ENCODE peak calls at places on chromosomes 3 and 15, in ten cellular contexts. One of them, this sample, is unnamed.

GRCh38 chr15:70213779-70214178 is 116.1 kb upstream of the TLE3 start:
- DNase-seq in heart right ventricle: no peak
- DNase-seq in hepatocyte: no peak
- DNase-seq in A549: no peak
- DNase-seq in pancreas: no peak
- DNase-seq in neural progenitor cell: no peak
- DNase-seq in OCI-LY7: no peak
- DNase-seq in upper lobe of right lung: no peak
- DNase-seq in AG04450: no peak
- DNase-seq in esophagus squamous epithelium: no peak
- DNase-seq in this sample: no peak

GRCh38 chr15:78944669-78945407 is at the start of gene CTSH:
- DNase-seq in OCI-LY7: peak; percentile 67
- DNase-seq in pancreas: peak; percentile 90
- DNase-seq in AG04450: no peak
- DNase-seq in upper lobe of right lung: peak; percentile 97
- DNase-seq in esophagus squamous epithelium: no peak
- DNase-seq in heart right ventricle: peak; percentile 79
- DNase-seq in A549: peak; percentile 65
- DNase-seq in neural progenitor cell: peak; percentile 91
- DNase-seq in hepatocyte: peak; percentile 95
- DNase-seq in this sample: no peak

GRCh38 chr3:173065543-173065970 is 75.5 kb downstream of the SPATA16 start:
- DNase-seq in AG04450: no peak
- DNase-seq in upper lobe of right lung: no peak
- DNase-seq in OCI-LY7: no peak
- DNase-seq in heart right ventricle: peak; percentile 22
- DNase-seq in esophagus squamous epithelium: no peak
- DNase-seq in neural progenitor cell: no peak
- DNase-seq in pancreas: no peak
- DNase-seq in A549: no peak
- DNase-seq in hepatocyte: peak; percentile 12
- DNase-seq in this sample: peak; percentile 0

GRCh38 chr15:89370120-89371077 is 35.8 kb upstream of the POLG start:
- DNase-seq in heart right ventricle: no peak
- DNase-seq in hepatocyte: no peak
- DNase-seq in OCI-LY7: no peak
- DNase-seq in A549: no peak
- DNase-seq in esophagus squamous epithelium: no peak
- DNase-seq in upper lobe of right lung: no peak
- DNase-seq in pancreas: no peak
- DNase-seq in neural progenitor cell: peak; percentile 25
- DNase-seq in AG04450: no peak
- DNase-seq in this sample: no peak

GRCh38 chr3:193548406-193548805 is 6.3 kb downstream of the ATP13A4 start:
- DNase-seq in OCI-LY7: no peak
- DNase-seq in esophagus squamous epithelium: no peak
- DNase-seq in pancreas: no peak
- DNase-seq in hepatocyte: no peak
- DNase-seq in heart right ventricle: no peak
- DNase-seq in AG04450: no peak
- DNase-seq in neural progenitor cell: no peak
- DNase-seq in A549: no peak
- DNase-seq in upper lobe of right lung: no peak
- DNase-seq in this sample: no peak

GRCh38 chr3:20316238-20316637 is 130.2 kb upstream of the SGO1 start:
- DNase-seq in esophagus squamous epithelium: no peak
- DNase-seq in pancreas: no peak
- DNase-seq in neural progenitor cell: no peak
- DNase-seq in AG04450: no peak
- DNase-seq in hepatocyte: no peak
- DNase-seq in A549: no peak
- DNase-seq in OCI-LY7: no peak
- DNase-seq in heart right ventricle: no peak
- DNase-seq in upper lobe of right lung: no peak
- DNase-seq in this sample: no peak

GRCh38 chr15:67479781-67480180 is 41.1 kb upstream of the C15orf61 start:
- DNase-seq in upper lobe of right lung: no peak
- DNase-seq in AG04450: no peak
- DNase-seq in pancreas: no peak
- DNase-seq in A549: no peak
- DNase-seq in hepatocyte: no peak
- DNase-seq in neural progenitor cell: no peak
- DNase-seq in esophagus squamous epithelium: no peak
- DNase-seq in OCI-LY7: no peak
- DNase-seq in heart right ventricle: no peak
- DNase-seq in this sample: no peak

GRCh38 chr3:34024447-34025240 is 226.2 kb downstream of the PDCD6IP start:
- DNase-seq in esophagus squamous epithelium: no peak
- DNase-seq in neural progenitor cell: no peak
- DNase-seq in upper lobe of right lung: no peak
- DNase-seq in hepatocyte: no peak
- DNase-seq in heart right ventricle: no peak
- DNase-seq in A549: no peak
- DNase-seq in OCI-LY7: no peak
- DNase-seq in pancreas: no peak
- DNase-seq in AG04450: no peak
- DNase-seq in this sample: no peak

GRCh38 chr3:110647586-110647985 is 424.0 kb upstream of the NECTIN3 start:
- DNase-seq in neural progenitor cell: no peak
- DNase-seq in esophagus squamous epithelium: no peak
- DNase-seq in A549: no peak
- DNase-seq in hepatocyte: no peak
- DNase-seq in heart right ventricle: no peak
- DNase-seq in AG04450: no peak
- DNase-seq in OCI-LY7: no peak
- DNase-seq in upper lobe of right lung: no peak
- DNase-seq in pancreas: no peak
- DNase-seq in this sample: no peak

GRCh38 chr15:38479286-38479685 is 25.4 kb downstream of the FAM98B start:
- DNase-seq in hepatocyte: no peak
- DNase-seq in OCI-LY7: no peak
- DNase-seq in A549: no peak
- DNase-seq in heart right ventricle: no peak
- DNase-seq in AG04450: no peak
- DNase-seq in esophagus squamous epithelium: no peak
- DNase-seq in pancreas: no peak
- DNase-seq in neural progenitor cell: no peak
- DNase-seq in upper lobe of right lung: no peak
- DNase-seq in this sample: no peak

GRCh38 chr3:40242638-40243037 is 66.9 kb upstream of the EIF1B start:
- DNase-seq in neural progenitor cell: no peak
- DNase-seq in heart right ventricle: no peak
- DNase-seq in OCI-LY7: no peak
- DNase-seq in esophagus squamous epithelium: no peak
- DNase-seq in upper lobe of right lung: no peak
- DNase-seq in hepatocyte: no peak
- DNase-seq in A549: no peak
- DNase-seq in pancreas: no peak
- DNase-seq in AG04450: no peak
- DNase-seq in this sample: no peak

GRCh38 chr3:40243056-40243455 is 66.5 kb upstream of the EIF1B start:
- DNase-seq in hepatocyte: no peak
- DNase-seq in heart right ventricle: no peak
- DNase-seq in upper lobe of right lung: no peak
- DNase-seq in OCI-LY7: no peak
- DNase-seq in AG04450: no peak
- DNase-seq in neural progenitor cell: no peak
- DNase-seq in esophagus squamous epithelium: no peak
- DNase-seq in A549: no peak
- DNase-seq in pancreas: no peak
- DNase-seq in this sample: no peak

GRCh38 chr3:40240921-40241320 is 68.6 kb upstream of the EIF1B start:
- DNase-seq in esophagus squamous epithelium: no peak
- DNase-seq in OCI-LY7: no peak
- DNase-seq in heart right ventricle: no peak
- DNase-seq in upper lobe of right lung: no peak
- DNase-seq in neural progenitor cell: no peak
- DNase-seq in hepatocyte: no peak
- DNase-seq in pancreas: no peak
- DNase-seq in A549: no peak
- DNase-seq in AG04450: no peak
- DNase-seq in this sample: no peak

GRCh38 chr3:40237159-40237558 is 72.3 kb upstream of the EIF1B start:
- DNase-seq in upper lobe of right lung: no peak
- DNase-seq in neural progenitor cell: no peak
- DNase-seq in heart right ventricle: no peak
- DNase-seq in esophagus squamous epithelium: no peak
- DNase-seq in AG04450: no peak
- DNase-seq in A549: no peak
- DNase-seq in OCI-LY7: no peak
- DNase-seq in pancreas: no peak
- DNase-seq in hepatocyte: no peak
- DNase-seq in this sample: no peak

GRCh38 chr3:40237892-40238571 is 71.5 kb upstream of the EIF1B start:
- DNase-seq in hepatocyte: peak; percentile 26
- DNase-seq in neural progenitor cell: peak; percentile 78
- DNase-seq in upper lobe of right lung: no peak
- DNase-seq in pancreas: no peak
- DNase-seq in A549: peak; percentile 5
- DNase-seq in heart right ventricle: peak; percentile 31
- DNase-seq in esophagus squamous epithelium: no peak
- DNase-seq in AG04450: no peak
- DNase-seq in OCI-LY7: no peak
- DNase-seq in this sample: peak; percentile 32
- TF ChIP-seq CTCF in hepatocyte: peak; percentile 12
- TF ChIP-seq CTCF in neural progenitor cell: peak; percentile 54
- TF ChIP-seq CTCF in upper lobe of right lung: no peak
- TF ChIP-seq CTCF in pancreas: no peak
- TF ChIP-seq CTCF in A549: no peak
- TF ChIP-seq CTCF in heart right ventricle: peak; percentile 22
- TF ChIP-seq CTCF in esophagus squamous epithelium: no peak
- TF ChIP-seq CTCF in AG04450: peak; percentile 36
- TF ChIP-seq CTCF in OCI-LY7: no peak
- TF ChIP-seq CTCF in this sample: peak; percentile 54

DNA sequence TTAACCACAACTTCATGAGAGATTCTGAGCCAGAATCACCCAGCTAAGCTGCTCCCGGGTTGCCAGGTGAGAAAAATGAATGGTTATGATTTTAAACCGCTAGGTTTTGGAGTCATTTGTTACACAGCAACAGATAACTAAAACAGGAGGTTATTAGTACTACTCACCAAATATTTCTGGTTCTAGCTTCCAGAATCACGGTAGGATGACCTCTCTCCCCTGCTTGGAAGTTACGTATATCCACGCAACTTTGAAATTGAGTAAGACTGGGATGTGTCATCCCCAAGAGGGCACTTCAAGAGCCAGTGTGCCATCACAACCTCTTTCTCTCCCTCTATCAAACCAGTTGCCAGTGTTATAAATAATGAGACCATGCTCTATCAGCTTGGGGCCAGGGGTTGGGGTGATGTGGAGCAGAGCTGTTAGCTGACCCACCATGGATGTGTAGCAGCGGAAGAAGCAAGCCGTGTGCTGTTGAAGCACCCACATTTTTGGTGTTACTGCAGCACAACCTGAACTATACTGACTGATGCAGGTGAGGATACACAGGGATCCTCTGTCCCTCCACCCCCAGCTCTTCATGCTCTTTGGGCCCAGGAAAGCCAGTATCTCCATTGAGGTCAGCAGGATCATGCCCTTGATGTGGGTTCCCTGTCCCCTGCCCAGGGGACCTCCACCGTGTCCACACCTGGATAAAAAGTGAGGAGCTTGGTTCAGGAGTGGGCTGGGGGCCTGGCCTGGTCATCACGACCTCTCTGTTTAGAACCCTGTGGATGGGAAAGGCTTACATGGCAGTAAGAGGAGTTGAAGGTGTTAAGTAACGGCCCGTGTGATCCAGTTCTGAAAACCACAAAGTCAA is 19.4 kb upstream of the ALDH1A3 start:
- DNase-seq in upper lobe of right lung: no peak
- DNase-seq in esophagus squamous epithelium: no peak
- DNase-seq in A549: no peak
- DNase-seq in AG04450: no peak
- DNase-seq in heart right ventricle: no peak
- DNase-seq in pancreas: no peak
- DNase-seq in neural progenitor cell: no peak
- DNase-seq in hepatocyte: no peak
- DNase-seq in OCI-LY7: no peak
- DNase-seq in this sample: no peak
- H3K4me3 ChIP-seq in upper lobe of right lung: no peak overlapping the region
- H3K4me3 ChIP-seq in esophagus squamous epithelium: no peak overlapping the region
- H3K4me3 ChIP-seq in A549: no peak overlapping the region
- H3K4me3 ChIP-seq in AG04450: no peak overlapping the region
- H3K4me3 ChIP-seq in heart right ventricle: no peak overlapping the region
- H3K4me3 ChIP-seq in pancreas: no peak overlapping the region
- H3K4me3 ChIP-seq in neural progenitor cell: no peak overlapping the region
- H3K4me3 ChIP-seq in hepatocyte: no peak overlapping the region
- H3K4me3 ChIP-seq in OCI-LY7: no peak overlapping the region
- H3K4me3 ChIP-seq in this sample: no peak overlapping the region

GRCh38 chr3:120326784-120327183 is 22.4 kb downstream of the LRRC58 start:
- DNase-seq in esophagus squamous epithelium: no peak
- DNase-seq in hepatocyte: no peak
- DNase-seq in A549: no peak
- DNase-seq in upper lobe of right lung: no peak
- DNase-seq in neural progenitor cell: no peak
- DNase-seq in heart right ventricle: no peak
- DNase-seq in pancreas: no peak
- DNase-seq in AG04450: no peak
- DNase-seq in OCI-LY7: no peak
- DNase-seq in this sample: no peak

GRCh38 chr3:120332646-120333045 is 16.5 kb downstream of the LRRC58 start:
- DNase-seq in neural progenitor cell: no peak
- DNase-seq in AG04450: no peak
- DNase-seq in esophagus squamous epithelium: no peak
- DNase-seq in heart right ventricle: no peak
- DNase-seq in upper lobe of right lung: no peak
- DNase-seq in A549: no peak
- DNase-seq in pancreas: no peak
- DNase-seq in hepatocyte: no peak
- DNase-seq in OCI-LY7: no peak
- DNase-seq in this sample: no peak

GRCh38 chr3:120331071-120331470 is 18.1 kb downstream of the LRRC58 start:
- DNase-seq in AG04450: no peak
- DNase-seq in esophagus squamous epithelium: no peak
- DNase-seq in heart right ventricle: no peak
- DNase-seq in pancreas: no peak
- DNase-seq in OCI-LY7: no peak
- DNase-seq in upper lobe of right lung: no peak
- DNase-seq in neural progenitor cell: no peak
- DNase-seq in A549: no peak
- DNase-seq in hepatocyte: no peak
- DNase-seq in this sample: no peak
- TF ChIP-seq CTCF in AG04450: no peak
- TF ChIP-seq CTCF in esophagus squamous epithelium: no peak
- TF ChIP-seq CTCF in heart right ventricle: no peak
- TF ChIP-seq CTCF in pancreas: no peak
- TF ChIP-seq CTCF in OCI-LY7: no peak
- TF ChIP-seq CTCF in upper lobe of right lung: no peak
- TF ChIP-seq CTCF in neural progenitor cell: no peak
- TF ChIP-seq CTCF in A549: no peak
- TF ChIP-seq CTCF in hepatocyte: no peak
- TF ChIP-seq CTCF in this sample: no peak

DNA sequence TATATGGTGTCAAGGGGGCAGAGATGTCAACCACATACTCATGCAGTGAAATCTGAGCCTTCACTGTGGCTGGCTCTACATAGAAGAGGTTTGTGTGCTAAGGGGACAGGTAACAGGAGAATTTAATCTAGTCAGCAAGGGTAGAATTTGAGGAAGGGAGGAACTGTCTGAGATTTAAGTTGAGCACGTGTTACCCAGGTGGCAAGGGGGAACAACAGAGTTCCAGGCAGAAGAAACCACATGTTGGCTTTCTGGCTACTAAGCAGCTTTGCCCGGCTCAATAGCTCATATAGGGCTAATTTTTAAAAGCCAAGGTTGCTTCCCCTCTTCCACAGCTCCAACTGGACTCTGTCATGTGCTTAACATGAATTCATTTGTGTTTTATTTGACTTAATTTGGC is 397.6 kb downstream of the EDEM1 start:
- DNase-seq in A549: no peak
- DNase-seq in hepatocyte: no peak
- DNase-seq in esophagus squamous epithelium: no peak
- DNase-seq in upper lobe of right lung: no peak
- DNase-seq in neural progenitor cell: no peak
- DNase-seq in pancreas: no peak
- DNase-seq in heart right ventricle: no peak
- DNase-seq in OCI-LY7: no peak
- DNase-seq in AG04450: no peak
- DNase-seq in this sample: no peak
- H3K4me3 ChIP-seq in A549: no peak overlapping the region
- H3K4me3 ChIP-seq in hepatocyte: no peak overlapping the region
- H3K4me3 ChIP-seq in esophagus squamous epithelium: no peak overlapping the region
- H3K4me3 ChIP-seq in upper lobe of right lung: no peak overlapping the region
- H3K4me3 ChIP-seq in neural progenitor cell: no peak overlapping the region
- H3K4me3 ChIP-seq in pancreas: no peak overlapping the region
- H3K4me3 ChIP-seq in heart right ventricle: no peak overlapping the region
- H3K4me3 ChIP-seq in OCI-LY7: no peak overlapping the region
- H3K4me3 ChIP-seq in AG04450: no peak overlapping the region
- H3K4me3 ChIP-seq in this sample: no peak overlapping the region